ENCODE peak calls at places on chromosomes 7 and 10, in four cellular contexts. F is central memory CD4-positive, alpha-beta T cell; K is left lobe of liver; A is AG04450. G is an unnamed sample.

GRCh38 chr7:74656421-74656910 is 1.1 kb upstream of the GTF2I start:
- DNase-seq in F (peak), K (peak), A (no peak), G (peak)

GRCh38 chr7:120583835-120584586 is 273.9 kb downstream of the TSPAN12 start:
- DNase-seq in F (no peak), K (no peak), A (peak), G (no peak)

GRCh38 chr7:67361150-67361549 is 364.5 kb downstream of the TYW1 start:
- DNase-seq in F (no peak), K (no peak), A (no peak), G (no peak)

GRCh38 chr7:150778014-150778737 is 22.0 kb downstream of the TMEM176B start:
- DNase-seq in F (no peak), K (peak), A (no peak), G (no peak)

GRCh38 chr10:77591238-77591880 is 46.2 kb downstream of the KCNMA1 start:
- DNase-seq in F (no peak), K (no peak), A (no peak), G (no peak)

GRCh38 chr7:77954773-77955562 is 156.4 kb downstream of the PHTF2 start:
- DNase-seq in F (no peak), K (no peak), A (peak), G (peak)

GRCh38 chr7:12637819-12638592 is 49.4 kb upstream of the ARL4A start:
- DNase-seq in F (no peak), K (no peak), A (peak), G (no peak)

GRCh38 chr10:37754538-37755323 is 102.7 kb downstream of the ZNF248 start:
- DNase-seq in F (no peak), K (no peak), A (no peak), G (peak)

GRCh38 chr7:15557186-15557585 is 4.6 kb downstream of the AGMO start:
- DNase-seq in F (no peak), K (no peak), A (no peak), G (no peak)

GRCh38 chr7:151286148-151286547 is 37.7 kb upstream of the SMARCD3 start:
- DNase-seq in F (no peak), K (no peak), A (no peak), G (no peak)

GRCh38 chr10:22253578-22253882 is 35.7 kb upstream of the EBLN1 start:
- DNase-seq in F (peak), K (no peak), A (no peak), G (no peak)

GRCh38 chr10:43965033-43965917 is 316.6 kb upstream of the ZNF32 start:
- DNase-seq in F (no peak), K (peak), A (no peak), G (no peak)

GRCh38 chr10:31317652-31318381 is 1.2 kb upstream of the ZEB1 start:
- DNase-seq in F (no peak), K (no peak), A (no peak), G (no peak)

GRCh38 chr7:80372415-80372814 is 139.4 kb downstream of the GNAT3 start:
- DNase-seq in F (no peak), K (no peak), A (peak), G (peak)

GRCh38 chr7:124130-124949 is 68.0 kb upstream of the FAM20C start:
- DNase-seq in F (no peak), K (peak), A (no peak), G (no peak)

GRCh38 chr10:48691812-48692528 is 7.3 kb downstream of the WDFY4 start:
- DNase-seq in F (no peak), K (no peak), A (no peak), G (no peak)

GRCh38 chr10:24988831-24989769 is 26.9 kb downstream of the ENKUR start:
- DNase-seq in F (no peak), K (no peak), A (no peak), G (no peak)

G was measured in AG08396.